ENCODE peak calls at places on chromosomes 12 and 14, in seven cellular contexts. One of them, this sample, is unnamed.

GRCh38 chr12:27081668-27082091 is 698 bp downstream of the C12orf71 start:
- DNase-seq in NCI-H510A: no peak
- DNase-seq in NCI-H345: no peak
- DNase-seq in astrocyte of the spinal cord: no peak
- DNase-seq in T47D: no peak
- DNase-seq in sigmoid colon: no peak
- DNase-seq in NCI-H1694 treated with DMSO at 0.1 percent for 48 hours: no peak
- DNase-seq in this sample: no peak

GRCh38 chr12:110168732-110169455 is 44.7 kb downstream of the IFT81 start:
- DNase-seq in NCI-H1694 treated with DMSO at 0.1 percent for 48 hours: no peak
- DNase-seq in T47D: no peak
- DNase-seq in sigmoid colon: no peak
- DNase-seq in NCI-H510A: no peak
- DNase-seq in NCI-H345: no peak
- DNase-seq in astrocyte of the spinal cord: no peak
- DNase-seq in this sample: no peak

GRCh38 chr14:72796935-72797334 is 97.0 kb downstream of the DPF3 start:
- DNase-seq in NCI-H510A: no peak
- DNase-seq in sigmoid colon: no peak
- DNase-seq in NCI-H1694 treated with DMSO at 0.1 percent for 48 hours: no peak
- DNase-seq in astrocyte of the spinal cord: no peak
- DNase-seq in NCI-H345: no peak
- DNase-seq in T47D: no peak
- DNase-seq in this sample: no peak

GRCh38 chr14:45810152-45810872 is 557.3 kb upstream of the MIS18BP1 start:
- DNase-seq in NCI-H345: peak; percentile 15
- DNase-seq in astrocyte of the spinal cord: no peak
- DNase-seq in sigmoid colon: no peak
- DNase-seq in NCI-H510A: no peak
- DNase-seq in NCI-H1694 treated with DMSO at 0.1 percent for 48 hours: no peak
- DNase-seq in T47D: peak; percentile 72
- DNase-seq in this sample: no peak

GRCh38 chr12:95349291-95349690 is 124.7 kb upstream of the METAP2 start:
- DNase-seq in NCI-H510A: no peak
- DNase-seq in NCI-H1694 treated with DMSO at 0.1 percent for 48 hours: no peak
- DNase-seq in sigmoid colon: no peak
- DNase-seq in NCI-H345: no peak
- DNase-seq in T47D: no peak
- DNase-seq in astrocyte of the spinal cord: no peak
- DNase-seq in this sample: no peak

GRCh38 chr12:99056186-99056585 is 411.1 kb downstream of the APAF1 start:
- DNase-seq in NCI-H510A: no peak
- DNase-seq in NCI-H1694 treated with DMSO at 0.1 percent for 48 hours: no peak
- DNase-seq in sigmoid colon: no peak
- DNase-seq in T47D: no peak
- DNase-seq in NCI-H345: no peak
- DNase-seq in astrocyte of the spinal cord: no peak
- DNase-seq in this sample: no peak

GRCh38 chr12:100138048-100138907 is 4.4 kb downstream of the BLTP3B start:
- DNase-seq in astrocyte of the spinal cord: peak; percentile 36
- DNase-seq in NCI-H510A: no peak
- DNase-seq in sigmoid colon: no peak
- DNase-seq in T47D: peak; percentile 73
- DNase-seq in NCI-H1694 treated with DMSO at 0.1 percent for 48 hours: peak; percentile 3
- DNase-seq in NCI-H345: no peak
- DNase-seq in this sample: no peak

GRCh38 chr12:57838594-57839302 is 7.8 kb downstream of the CTDSP2 start:
- DNase-seq in astrocyte of the spinal cord: no peak
- DNase-seq in NCI-H1694 treated with DMSO at 0.1 percent for 48 hours: no peak
- DNase-seq in NCI-H345: no peak
- DNase-seq in NCI-H510A: no peak
- DNase-seq in T47D: no peak
- DNase-seq in sigmoid colon: no peak
- DNase-seq in this sample: no peak

GRCh38 chr14:103889313-103890051 is 38.8 kb upstream of the TDRD9 start:
- DNase-seq in sigmoid colon: no peak
- DNase-seq in NCI-H1694 treated with DMSO at 0.1 percent for 48 hours: no peak
- DNase-seq in astrocyte of the spinal cord: no peak
- DNase-seq in NCI-H510A: no peak
- DNase-seq in NCI-H345: no peak
- DNase-seq in T47D: no peak
- DNase-seq in this sample: no peak

GRCh38 chr12:93705237-93705636 is 28.1 kb downstream of the CRADD start:
- DNase-seq in astrocyte of the spinal cord: no peak
- DNase-seq in NCI-H1694 treated with DMSO at 0.1 percent for 48 hours: no peak
- DNase-seq in sigmoid colon: no peak
- DNase-seq in NCI-H345: no peak
- DNase-seq in NCI-H510A: no peak
- DNase-seq in T47D: no peak
- DNase-seq in this sample: no peak

GRCh38 chr12:70590051-70590450 is 47.2 kb downstream of the PTPRB start:
- DNase-seq in NCI-H345: peak; percentile 64
- DNase-seq in T47D: peak; percentile 80
- DNase-seq in NCI-H1694 treated with DMSO at 0.1 percent for 48 hours: peak; percentile 28
- DNase-seq in astrocyte of the spinal cord: peak; percentile 84
- DNase-seq in NCI-H510A: no peak
- DNase-seq in sigmoid colon: peak; percentile 71
- DNase-seq in this sample: peak; percentile 63

GRCh38 chr12:116159175-116159574 is 118.3 kb downstream of the MED13L start:
- DNase-seq in astrocyte of the spinal cord: peak; percentile 83
- DNase-seq in sigmoid colon: no peak
- DNase-seq in NCI-H345: peak; percentile 10
- DNase-seq in T47D: no peak
- DNase-seq in NCI-H1694 treated with DMSO at 0.1 percent for 48 hours: peak; percentile 25
- DNase-seq in NCI-H510A: no peak
- DNase-seq in this sample: no peak

GRCh38 chr14:31263485-31264133 is 56.0 kb upstream of the HECTD1 start:
- DNase-seq in NCI-H510A: no peak
- DNase-seq in NCI-H1694 treated with DMSO at 0.1 percent for 48 hours: no peak
- DNase-seq in T47D: peak; percentile 83
- DNase-seq in sigmoid colon: peak; percentile 70
- DNase-seq in astrocyte of the spinal cord: peak; percentile 99
- DNase-seq in NCI-H345: no peak
- DNase-seq in this sample: no peak

GRCh38 chr12:101564912-101565311 is 29.9 kb upstream of the MYBPC1 start:
- DNase-seq in astrocyte of the spinal cord: no peak
- DNase-seq in NCI-H510A: no peak
- DNase-seq in NCI-H345: no peak
- DNase-seq in sigmoid colon: no peak
- DNase-seq in NCI-H1694 treated with DMSO at 0.1 percent for 48 hours: no peak
- DNase-seq in T47D: peak; percentile 70
- DNase-seq in this sample: no peak

GRCh38 chr12:49455506-49455905 is 83.3 kb upstream of the KCNH3 start:
- DNase-seq in astrocyte of the spinal cord: no peak
- DNase-seq in T47D: no peak
- DNase-seq in NCI-H345: no peak
- DNase-seq in sigmoid colon: no peak
- DNase-seq in NCI-H510A: no peak
- DNase-seq in NCI-H1694 treated with DMSO at 0.1 percent for 48 hours: no peak
- DNase-seq in this sample: no peak

GRCh38 chr14:99679996-99680395 is 4.1 kb upstream of the CYP46A1 start:
- DNase-seq in NCI-H1694 treated with DMSO at 0.1 percent for 48 hours: no peak
- DNase-seq in NCI-H510A: no peak
- DNase-seq in NCI-H345: no peak
- DNase-seq in sigmoid colon: peak; percentile 39
- DNase-seq in T47D: no peak
- DNase-seq in astrocyte of the spinal cord: no peak
- DNase-seq in this sample: no peak

This sample was measured in pancreas.